ENCODE peak calls at places on chromosomes 11 and 22, in seven cellular contexts. M is MM.1S, L is right atrium auricular region, T is uterus, D is spleen, P is IMR-90, U is heart left ventricle. C is an unnamed sample. For H3K27me3 and H3K4me1, the result is how much of the 10 kb centered on the place peaks cover.

GRCh38 chr22:31206896-31207687 is 5.0 kb upstream of the LIMK2 start:
- DNase-seq in M (no peak), L (no peak), T (no peak), D (no peak), P (no peak), U (peak), C (peak)

GRCh38 chr11:10502065-10502680 is 38.8 kb downstream of the RNF141 start:
- DNase-seq in M (no peak), L (peak), T (no peak), D (no peak), P (no peak), U (no peak), C (no peak)

GRCh38 chr22:28442951-28443876 is 236.4 kb downstream of the TTC28 start:
- DNase-seq in M (no peak), L (peak), T (peak), D (peak), P (peak), U (peak), C (no peak)

GRCh38 chr11:35927730-35928129 is 16.1 kb upstream of the LDLRAD3 start:
- DNase-seq in M (no peak), L (peak), T (peak), D (peak), P (peak), U (no peak), C (peak)

GRCh38 chr11:116177521-116178220 is 595.1 kb downstream of the BUD13 start:
- DNase-seq in M (no peak), L (no peak), T (no peak), D (no peak), P (no peak), U (no peak), C (no peak)

GRCh38 chr11:74620537-74620936 is 28.2 kb downstream of the POLD3 start:
- DNase-seq in M (no peak), L (no peak), T (no peak), D (no peak), P (no peak), U (no peak), C (no peak)

GRCh38 chr11:128052912-128053641 is 534.3 kb downstream of the ETS1 start:
- DNase-seq in M (no peak), L (no peak), T (no peak), D (no peak), P (peak), U (no peak), C (peak)

GRCh38 chr11:13007702-13008435 is 1.2 kb upstream of the RASSF10 start:
- DNase-seq in M (no peak), L (no peak), T (no peak), D (no peak), P (no peak), U (no peak), C (peak)

GRCh38 chr22:31229402-31230140 is 17.5 kb downstream of the LIMK2 start:
- DNase-seq in M (peak), L (peak), T (peak), D (no peak), P (peak), U (peak), C (no peak)

GRCh38 chr11:2714463-2714800 is 14.6 kb upstream of the KCNQ1OT1 start:
- DNase-seq in M (no peak), L (no peak), T (no peak), D (no peak), P (no peak), U (no peak), C (no peak)

GRCh38 chr11:76597533-76598425 is 72.8 kb downstream of the LRRC32 start:
- DNase-seq in M (no peak), L (peak), T (no peak), D (no peak), P (no peak), U (no peak), C (no peak)

GRCh38 chr11:48052183-48053040 is 72.1 kb downstream of the PTPRJ start:
- DNase-seq in M (no peak), L (no peak), T (no peak), D (no peak), P (peak), U (no peak), C (no peak)

GRCh38 chr11:58998480-58999290 is 59.4 kb downstream of the GLYATL1 start:
- DNase-seq in M (no peak), L (no peak), T (no peak), D (no peak), P (no peak), U (no peak), C (no peak)

GRCh38 chr11:20159680-20160381 is 444 bp downstream of the DBX1 start:
- DNase-seq in M (no peak), L (no peak), T (no peak), D (no peak), P (no peak), U (no peak), C (no peak)
- H3K27me3 ChIP-seq in M (half or more), L (half or more), T (under half), D (half or more), P (half or more), U (half or more), C (half or more)

DNA sequence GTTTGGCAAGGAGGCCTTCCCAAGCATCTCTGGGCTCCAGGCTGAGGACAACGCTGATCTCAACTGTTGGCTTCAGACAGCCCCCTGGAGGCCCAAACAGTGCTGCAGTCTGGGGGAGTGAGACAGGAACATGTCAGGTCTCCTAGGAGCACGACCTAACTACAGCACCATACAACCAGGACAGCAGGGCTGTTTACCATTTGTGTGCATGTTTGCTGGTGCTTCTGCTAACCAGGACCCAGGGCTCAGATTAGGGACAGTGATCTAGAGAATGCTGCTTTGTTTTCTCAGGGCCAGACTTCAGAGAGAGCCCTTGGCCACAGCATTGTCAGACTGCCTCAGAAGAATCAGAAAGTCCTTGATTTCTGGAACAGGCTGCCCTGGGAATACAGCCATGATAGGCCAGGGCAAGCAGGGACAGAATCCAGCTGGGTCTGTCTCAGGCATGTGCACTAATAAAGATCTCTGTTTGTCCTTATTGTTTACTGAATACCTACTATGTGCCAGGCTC is 126.5 kb downstream of the VPREB1 start:
- DNase-seq in M (no peak), L (no peak), T (no peak), D (no peak), P (no peak), U (no peak), C (no peak)
- TF ChIP-seq CTCF in M (no peak), L (no peak), T (no peak), D (no peak), P (no peak), U (no peak), C (no peak)

GRCh38 chr11:67114275-67114896 is 4.7 kb upstream of the KDM2A start:
- DNase-seq in M (no peak), L (no peak), T (no peak), D (no peak), P (no peak), U (no peak), C (no peak)

GRCh38 chr11:67111261-67111660 is 7.8 kb upstream of the KDM2A start:
- DNase-seq in M (no peak), L (no peak), T (no peak), D (no peak), P (peak), U (no peak), C (no peak)

GRCh38 chr11:67117176-67117575 is 1.9 kb upstream of the KDM2A start:
- DNase-seq in M (no peak), L (no peak), T (no peak), D (no peak), P (no peak), U (no peak), C (no peak)

GRCh38 chr11:67117667-67118058 is 1.4 kb upstream of the KDM2A start:
- DNase-seq in M (no peak), L (no peak), T (peak), D (peak), P (no peak), U (peak), C (no peak)

GRCh38 chr11:67113231-67113721 is 5.8 kb upstream of the KDM2A start:
- DNase-seq in M (peak), L (no peak), T (no peak), D (no peak), P (no peak), U (no peak), C (no peak)
- H3K4me1 ChIP-seq in M (under half), L (under half), T (under half), D (under half), P (under half), U (under half), C (under half)

DNA sequence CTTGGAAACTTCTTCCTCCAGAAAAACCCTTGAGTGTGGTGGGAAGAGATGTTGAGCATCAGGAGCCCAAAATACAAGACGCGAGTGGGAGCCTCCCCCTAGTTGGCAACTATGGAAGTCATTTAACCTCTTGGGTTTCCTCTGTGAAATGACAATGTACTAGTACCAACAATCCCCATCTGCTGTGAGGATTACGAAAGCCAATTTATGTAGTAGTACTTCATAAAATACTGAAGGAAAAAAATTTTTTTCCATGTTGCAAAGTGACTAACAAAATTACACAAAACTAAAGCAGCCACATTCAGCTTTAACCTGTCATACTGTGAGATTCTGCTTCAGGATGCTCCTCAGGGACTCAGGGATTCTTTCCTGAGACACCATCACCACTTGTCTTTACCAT is 595 bp upstream of the SLC25A17 start:
- DNase-seq in M (peak), L (no peak), T (peak), D (no peak), P (peak), U (no peak), C (no peak)
- H3K27me3 ChIP-seq in M (under half), L (under half), T (under half), D (under half), P (under half), U (under half), C (under half)

GRCh38 chr11:113673566-113674396 is 32.3 kb downstream of the TMPRSS5 start:
- DNase-seq in M (no peak), L (no peak), T (no peak), D (no peak), P (peak), U (no peak), C (no peak)
- TF ChIP-seq CTCF in M (no peak), L (no peak), T (no peak), D (no peak), P (no peak), U (no peak), C (no peak)

GRCh38 chr22:36406139-36406538 is 18.4 kb upstream of the MYH9 start:
- DNase-seq in M (peak), L (no peak), T (no peak), D (no peak), P (no peak), U (no peak), C (no peak)
- H3K4me1 ChIP-seq in M (under half), L (under half), T (under half), D (half or more), P (under half), U (under half), C (under half)

DNA sequence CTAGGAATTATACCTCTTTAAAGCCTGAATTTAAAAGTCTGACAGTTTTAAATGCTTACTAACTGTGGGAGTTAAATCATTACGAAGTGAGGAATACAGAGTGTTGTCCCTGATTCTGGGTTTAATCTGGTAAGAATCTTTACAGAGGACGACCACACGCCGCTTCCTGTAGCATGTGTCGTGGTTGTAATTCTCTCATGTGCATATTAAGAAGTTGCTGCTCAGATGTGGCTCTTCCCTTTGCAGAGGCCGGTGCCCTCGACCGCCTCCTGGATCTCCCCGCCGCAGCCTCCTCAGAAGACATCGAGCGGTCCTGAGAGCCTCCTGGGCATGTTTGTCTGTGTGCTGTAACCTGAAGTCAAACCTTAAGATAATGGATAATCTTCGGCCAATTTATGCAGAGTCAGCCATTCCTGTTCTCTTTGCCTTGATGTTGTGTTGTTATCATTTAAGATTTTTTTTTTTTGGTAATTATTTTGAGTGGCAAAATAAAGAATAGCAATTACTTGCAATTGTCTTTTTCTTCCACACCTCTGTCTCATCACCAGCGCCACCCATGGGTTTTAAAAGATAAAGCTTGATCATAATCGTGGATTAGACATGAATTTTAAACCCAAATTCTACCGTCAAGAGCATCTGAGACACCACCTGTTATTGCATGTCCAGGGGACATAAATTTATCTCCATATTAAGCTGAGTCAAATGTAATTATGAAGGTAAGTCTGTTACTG is 6.5 kb downstream of the GAL start:
- DNase-seq in M (no peak), L (no peak), T (no peak), D (no peak), P (no peak), U (no peak), C (no peak)
- H3K27me3 ChIP-seq in M (half or more), L (under half), T (under half), D (half or more), P (under half), U (under half), C (under half)

DNA sequence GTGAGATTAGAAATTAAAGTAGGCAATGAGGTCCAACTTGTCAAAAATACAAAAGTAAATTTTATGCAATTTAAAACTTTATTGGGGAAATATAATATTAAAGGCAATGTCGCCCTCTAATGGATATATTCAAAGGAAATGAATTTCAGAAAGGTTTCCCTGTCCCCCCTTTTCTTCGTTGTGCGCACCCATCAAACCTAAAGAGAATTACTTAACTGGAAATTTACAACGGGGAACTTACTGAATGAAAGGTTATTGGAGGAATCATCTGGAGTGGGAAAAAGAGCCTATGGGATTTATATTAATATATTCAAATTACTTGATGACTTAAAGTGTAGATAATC is 1.7 kb upstream of the ABTB2 start:
- DNase-seq in M (no peak), L (no peak), T (no peak), D (no peak), P (no peak), U (no peak), C (no peak)
- TF ChIP-seq CTCF in M (peak), L (no peak), T (peak), D (no peak), P (no peak), U (peak), C (no peak)

GRCh38 chr22:25746012-25746373 is 4.0 kb downstream of the MYO18B start:
- DNase-seq in M (no peak), L (no peak), T (no peak), D (no peak), P (peak), U (no peak), C (peak)

GRCh38 chr22:25747245-25747944 is 5.4 kb downstream of the MYO18B start:
- DNase-seq in M (no peak), L (peak), T (peak), D (no peak), P (peak), U (no peak), C (no peak)

GRCh38 chr22:25749420-25750169 is 7.6 kb downstream of the MYO18B start:
- DNase-seq in M (no peak), L (no peak), T (no peak), D (no peak), P (no peak), U (no peak), C (no peak)

GRCh38 chr22:25748704-25749103 is 6.7 kb downstream of the MYO18B start:
- DNase-seq in M (no peak), L (no peak), T (no peak), D (no peak), P (no peak), U (no peak), C (no peak)

GRCh38 chr22:25748140-25748539 is 6.2 kb downstream of the MYO18B start:
- DNase-seq in M (no peak), L (no peak), T (no peak), D (no peak), P (no peak), U (no peak), C (no peak)
- H3K4me1 ChIP-seq in M (under half), L (half or more), T (under half), D (under half), P (under half), U (under half), C (under half)

DNA sequence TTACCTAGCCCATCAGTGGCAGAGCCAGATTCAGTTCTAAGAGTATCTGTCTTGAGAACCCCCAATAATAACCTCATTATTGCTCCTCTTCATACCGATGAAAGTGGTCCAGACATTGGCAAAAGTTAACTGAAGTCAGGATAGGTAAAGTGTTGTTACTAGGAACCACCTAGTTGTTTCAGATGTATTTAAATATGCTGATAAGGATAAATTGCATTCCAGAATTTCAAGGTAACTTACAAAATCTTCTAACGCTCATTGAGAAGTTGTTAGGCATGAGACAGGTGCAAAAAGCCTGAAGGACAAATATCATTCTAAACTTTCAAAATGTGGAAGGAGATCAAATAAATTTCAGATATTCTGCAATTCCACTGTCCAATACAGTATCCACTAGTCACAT is 27.8 kb downstream of the VWA5A start:
- DNase-seq in M (no peak), L (no peak), T (no peak), D (no peak), P (no peak), U (no peak), C (no peak)
- H3K27me3 ChIP-seq in M (under half), L (under half), T (under half), D (under half), P (under half), U (under half), C (under half)